ENCODE peak calls at places on chromosome 5, in nine cellular contexts. Q is PC-9, B is SK-N-SH, S is hepatocyte, K is mesendoderm, G is neuronal stem cell, Z is neural progenitor cell, M is IMR-90, P is PC-3. E is an unnamed sample. For H3K27me3, the result is how much of the 10 kb centered on the place peaks cover.

GRCh38 chr5:170287532-170287931 is 10.0 kb downstream of the LCP2 start:
- DNase-seq in Q (no peak), B (no peak), S (no peak), K (no peak), G (no peak), Z (no peak), M (no peak), P (no peak), E (no peak)

GRCh38 chr5:174337276-174338203 is 292.0 kb downstream of the NSG2 start:
- DNase-seq in Q (no peak), B (peak), S (peak), K (peak), G (no peak), Z (peak), M (no peak), P (no peak), E (no peak)

GRCh38 chr5:178245389-178245788 is 12.8 kb upstream of the PHYKPL start:
- DNase-seq in Q (no peak), B (no peak), S (no peak), K (no peak), G (no peak), Z (no peak), M (no peak), P (no peak), E (no peak)

GRCh38 chr5:17217421-17218352 is at the start of gene BASP1:
- DNase-seq in Q (no peak), B (peak), S (peak), K (peak), G (peak), Z (peak), M (peak), P (peak), E (no peak)

GRCh38 chr5:102858221-102858620 is 103.1 kb downstream of the PAM start:
- DNase-seq in Q (no peak), B (no peak), S (no peak), K (peak), G (no peak), Z (no peak), M (no peak), P (no peak), E (no peak)

GRCh38 chr5:65262590-65263189 is 219.0 kb downstream of the ADAMTS6 start:
- DNase-seq in Q (no peak), B (no peak), S (peak), K (peak), G (no peak), Z (peak), M (peak), P (no peak), E (no peak)

GRCh38 chr5:83095973-83096539 is 18.7 kb downstream of the XRCC4 start:
- DNase-seq in Q (peak), B (no peak), S (peak), K (peak), G (no peak), Z (no peak), M (peak), P (peak), E (peak)

GRCh38 chr5:132342291-132343180 is 27.0 kb upstream of the SLC22A5 start:
- DNase-seq in Q (no peak), B (no peak), S (no peak), K (no peak), G (no peak), Z (no peak), M (peak), P (no peak), E (no peak)

GRCh38 chr5:17316973-17317459 is 99.6 kb downstream of the BASP1 start:
- DNase-seq in Q (peak), B (no peak), S (no peak), K (no peak), G (no peak), Z (no peak), M (peak), P (peak), E (no peak)

GRCh38 chr5:28523887-28524637 is 1485.7 kb upstream of the CDH9 start:
- DNase-seq in Q (no peak), B (no peak), S (no peak), K (peak), G (no peak), Z (no peak), M (peak), P (peak), E (no peak)

GRCh38 chr5:151740958-151741373 is 17.5 kb downstream of the ATOX1 start:
- DNase-seq in Q (no peak), B (no peak), S (no peak), K (no peak), G (no peak), Z (no peak), M (peak), P (peak), E (no peak)

GRCh38 chr5:59856324-59856723 is 37.2 kb downstream of the PDE4D start:
- DNase-seq in Q (no peak), B (no peak), S (no peak), K (no peak), G (no peak), Z (no peak), M (no peak), P (no peak), E (no peak)

GRCh38 chr5:82334085-82334680 is 56.0 kb upstream of the RPS23 start:
- DNase-seq in Q (no peak), B (no peak), S (no peak), K (no peak), G (no peak), Z (no peak), M (no peak), P (no peak), E (no peak)

GRCh38 chr5:111313017-111313724 is 89.0 kb downstream of the CAMK4 start:
- DNase-seq in Q (no peak), B (no peak), S (no peak), K (no peak), G (no peak), Z (no peak), M (peak), P (no peak), E (no peak)

GRCh38 chr5:34608368-34608767 is 47.8 kb upstream of the RAI14 start:
- DNase-seq in Q (no peak), B (no peak), S (no peak), K (no peak), G (no peak), Z (no peak), M (no peak), P (no peak), E (no peak)

GRCh38 chr5:123099514-123100151 is 10.6 kb downstream of the PRDM6 start:
- DNase-seq in Q (no peak), B (peak), S (peak), K (peak), G (no peak), Z (peak), M (no peak), P (no peak), E (no peak)

GRCh38 chr5:124677999-124678385 is 68.4 kb downstream of the ZNF608 start:
- DNase-seq in Q (no peak), B (no peak), S (no peak), K (no peak), G (no peak), Z (no peak), M (no peak), P (no peak), E (no peak)

GRCh38 chr5:91245871-91246270 is 137.2 kb downstream of the ARRDC3 start:
- DNase-seq in Q (no peak), B (no peak), S (no peak), K (no peak), G (no peak), Z (no peak), M (peak), P (no peak), E (no peak)

DNA sequence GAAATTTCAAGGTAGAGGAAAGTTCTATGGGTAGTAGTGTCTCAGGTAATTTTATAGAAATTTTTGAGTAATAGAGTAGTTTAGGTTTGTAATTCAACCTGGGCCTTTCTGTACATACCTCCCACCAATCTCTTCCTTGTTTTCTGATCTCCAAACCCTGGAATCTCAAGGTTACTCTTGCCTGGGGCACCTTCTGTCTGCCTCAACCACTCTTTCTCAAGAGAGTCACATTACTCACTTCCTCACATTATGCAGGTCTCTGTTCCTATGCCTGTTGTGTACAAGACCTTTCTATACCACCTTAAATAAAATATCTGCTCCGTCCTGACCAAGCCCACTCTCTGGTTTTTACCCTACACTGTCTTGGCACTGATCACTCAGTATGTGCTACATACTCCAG is 412.6 kb upstream of the CTNND2 start:
- DNase-seq in Q (no peak), B (no peak), S (no peak), K (peak), G (no peak), Z (no peak), M (no peak), P (peak), E (no peak)
- H3K4me2 ChIP-seq in Q (no peak), B (no peak), S (no peak), K (no peak), G (no peak), Z (no peak), M (no peak), P (no peak), E (no peak)

GRCh38 chr5:73450672-73451217 is 2.2 kb upstream of the FOXD1 start:
- DNase-seq in Q (no peak), B (no peak), S (no peak), K (peak), G (no peak), Z (peak), M (peak), P (no peak), E (no peak)
- H3K27me3 ChIP-seq in Q (under half), B (under half), S (half or more), K (under half), G (under half), Z (half or more), M (under half), P (under half), E (under half)

GRCh38 chr5:149404746-149405549 is 25.9 kb upstream of the IL17B start:
- DNase-seq in Q (peak), B (no peak), S (peak), K (peak), G (no peak), Z (no peak), M (peak), P (no peak), E (no peak)

GRCh38 chr5:149406979-149407306 is 27.9 kb upstream of the IL17B start:
- DNase-seq in Q (no peak), B (no peak), S (no peak), K (no peak), G (no peak), Z (no peak), M (no peak), P (no peak), E (no peak)

GRCh38 chr5:149407331-149408251 is 28.5 kb upstream of the IL17B start:
- DNase-seq in Q (no peak), B (no peak), S (peak), K (no peak), G (no peak), Z (no peak), M (no peak), P (no peak), E (no peak)

GRCh38 chr5:149405550-149406202 is 26.6 kb upstream of the IL17B start:
- DNase-seq in Q (no peak), B (no peak), S (no peak), K (peak), G (no peak), Z (no peak), M (no peak), P (no peak), E (no peak)

GRCh38 chr5:149406203-149406978 is 27.3 kb upstream of the IL17B start:
- DNase-seq in Q (no peak), B (peak), S (no peak), K (no peak), G (no peak), Z (peak), M (peak), P (no peak), E (no peak)
- H3K4me2 ChIP-seq in Q (no peak), B (peak), S (peak), K (no peak), G (no peak), Z (no peak), M (peak), P (no peak), E (no peak)

GRCh38 chr5:138656916-138657315 is 81.7 kb upstream of the HSPA9 start:
- DNase-seq in Q (no peak), B (no peak), S (no peak), K (no peak), G (no peak), Z (no peak), M (no peak), P (no peak), E (no peak)
- H3K27me3 ChIP-seq in Q (under half), B (under half), S (under half), K (under half), G (under half), Z (under half), M (under half), P (under half), E (under half)

GRCh38 chr5:143583385-143583784 is 179.9 kb upstream of the NR3C1 start:
- DNase-seq in Q (no peak), B (no peak), S (no peak), K (no peak), G (no peak), Z (no peak), M (no peak), P (peak), E (no peak)
- H3K4me2 ChIP-seq in Q (no peak), B (no peak), S (no peak), K (no peak), G (no peak), Z (no peak), M (no peak), P (peak), E (no peak)

DNA sequence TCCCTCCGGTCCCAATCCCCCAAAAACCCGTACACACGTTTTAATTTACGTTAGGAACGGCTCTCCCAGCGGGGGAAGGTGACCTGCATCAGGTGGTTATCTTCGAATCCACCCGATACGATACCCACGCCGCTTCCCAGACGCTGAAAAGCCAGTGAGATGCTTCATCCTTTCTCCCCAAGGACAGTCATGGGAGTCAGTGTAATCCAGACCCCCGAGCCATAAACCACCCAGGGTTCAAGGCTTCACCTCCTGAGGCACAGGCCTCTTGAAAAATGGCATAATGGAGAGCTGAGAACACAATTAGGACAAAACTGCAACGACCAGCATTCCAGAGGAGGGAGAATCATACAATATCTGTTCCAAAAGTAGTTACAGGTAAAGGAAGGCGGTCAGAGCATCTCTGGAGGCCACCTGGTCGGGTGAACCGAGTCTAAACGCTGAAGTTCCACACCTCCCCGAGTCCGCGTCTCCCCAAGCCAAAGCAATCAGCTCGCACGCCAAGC is 841 bp downstream of the FAM169A start:
- DNase-seq in Q (no peak), B (peak), S (peak), K (no peak), G (no peak), Z (no peak), M (no peak), P (peak), E (no peak)
- H3K27me3 ChIP-seq in Q (under half), B (under half), S (under half), K (under half), G (under half), Z (under half), M (under half), P (under half), E (under half)

DNA sequence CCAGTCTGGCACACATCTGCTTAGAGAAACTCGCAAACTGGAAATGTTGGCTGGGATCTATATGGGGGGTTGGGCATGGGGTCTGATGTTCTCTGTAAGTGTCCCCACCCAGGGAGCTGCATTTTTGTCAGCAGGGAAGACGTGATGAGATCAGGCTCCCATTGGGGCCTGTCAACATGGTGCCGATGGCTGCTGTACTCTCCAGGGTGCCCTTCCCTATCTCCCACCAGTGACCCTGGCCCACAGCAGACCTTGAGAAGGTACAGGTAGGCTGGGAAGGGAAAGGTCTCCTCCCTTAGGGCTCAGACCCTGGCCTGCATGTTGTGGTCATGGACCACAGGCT is 175.4 kb upstream of the PITX1 start:
- DNase-seq in Q (no peak), B (no peak), S (no peak), K (no peak), G (no peak), Z (no peak), M (no peak), P (no peak), E (no peak)
- H3K4me2 ChIP-seq in Q (peak), B (peak), S (peak), K (no peak), G (no peak), Z (no peak), M (peak), P (peak), E (no peak)

GRCh38 chr5:154849791-154850201 is 607 bp downstream of the FAXDC2 start:
- DNase-seq in Q (no peak), B (no peak), S (peak), K (no peak), G (no peak), Z (no peak), M (peak), P (no peak), E (no peak)

GRCh38 chr5:154850255-154851062 is at the start of gene FAXDC2:
- DNase-seq in Q (no peak), B (peak), S (peak), K (peak), G (peak), Z (peak), M (peak), P (no peak), E (no peak)

GRCh38 chr5:154851351-154851750 is 948 bp upstream of the FAXDC2 start:
- DNase-seq in Q (no peak), B (no peak), S (no peak), K (no peak), G (no peak), Z (no peak), M (no peak), P (no peak), E (no peak)

GRCh38 chr5:154844800-154845199 is 5.6 kb downstream of the FAXDC2 start:
- DNase-seq in Q (no peak), B (peak), S (no peak), K (no peak), G (no peak), Z (no peak), M (no peak), P (no peak), E (no peak)

GRCh38 chr5:154849261-154849660 is 1.1 kb downstream of the FAXDC2 start:
- DNase-seq in Q (no peak), B (no peak), S (no peak), K (no peak), G (no peak), Z (no peak), M (no peak), P (no peak), E (no peak)
- H3K27me3 ChIP-seq in Q (under half), B (under half), S (under half), K (under half), G (under half), Z (under half), M (under half), P (under half), E (under half)

GRCh38 chr5:154648706-154649105 is 106.5 kb upstream of the LARP1 start:
- DNase-seq in Q (no peak), B (no peak), S (peak), K (peak), G (no peak), Z (no peak), M (peak), P (no peak), E (no peak)
- H3K4me2 ChIP-seq in Q (no peak), B (no peak), S (no peak), K (no peak), G (no peak), Z (no peak), M (no peak), P (no peak), E (no peak)

GRCh38 chr5:5951953-5952352 is 426.4 kb downstream of the MED10 start:
- DNase-seq in Q (no peak), B (no peak), S (no peak), K (no peak), G (no peak), Z (no peak), M (no peak), P (no peak), E (no peak)
- H3K27me3 ChIP-seq in Q (under half), B (under half), S (under half), K (under half), G (under half), Z (under half), M (under half), P (under half), E (under half)